ENCODE peak calls at places on chromosome 17, in ten cellular contexts. One of them, this sample, is unnamed.

GRCh38 chr17:49361129-49361901 is 735 bp downstream of the ZNF652 start:
- DNase-seq in ascending aorta: no peak
- DNase-seq in heart left ventricle: peak
- DNase-seq in brain microvascular endothelial cell: no peak
- DNase-seq in AG10803: no peak
- DNase-seq in Panc1: no peak
- DNase-seq in fibroblast of the aortic adventitia: peak
- DNase-seq in breast epithelium: peak
- DNase-seq in GM23338: peak
- DNase-seq in astrocyte of the cerebellum: no peak
- DNase-seq in this sample: peak

GRCh38 chr17:54968954-54969400 is 412 bp downstream of the STXBP4 start:
- DNase-seq in Panc1: no peak
- DNase-seq in heart left ventricle: no peak
- DNase-seq in GM23338: no peak
- DNase-seq in AG10803: peak
- DNase-seq in brain microvascular endothelial cell: peak
- DNase-seq in ascending aorta: no peak
- DNase-seq in astrocyte of the cerebellum: no peak
- DNase-seq in breast epithelium: peak
- DNase-seq in fibroblast of the aortic adventitia: peak
- DNase-seq in this sample: peak

GRCh38 chr17:8680850-8681174 is 50.3 kb upstream of the MYH10 start:
- DNase-seq in astrocyte of the cerebellum: no peak
- DNase-seq in AG10803: no peak
- DNase-seq in heart left ventricle: no peak
- DNase-seq in breast epithelium: no peak
- DNase-seq in ascending aorta: no peak
- DNase-seq in fibroblast of the aortic adventitia: no peak
- DNase-seq in GM23338: no peak
- DNase-seq in Panc1: no peak
- DNase-seq in brain microvascular endothelial cell: no peak
- DNase-seq in this sample: no peak

GRCh38 chr17:72249441-72249840 is 128.6 kb downstream of the SOX9 start:
- DNase-seq in GM23338: no peak
- DNase-seq in brain microvascular endothelial cell: no peak
- DNase-seq in AG10803: no peak
- DNase-seq in heart left ventricle: no peak
- DNase-seq in breast epithelium: no peak
- DNase-seq in fibroblast of the aortic adventitia: no peak
- DNase-seq in ascending aorta: no peak
- DNase-seq in astrocyte of the cerebellum: no peak
- DNase-seq in Panc1: no peak
- DNase-seq in this sample: no peak

GRCh38 chr17:74697477-74697876 is 15.2 kb downstream of the CD300LF start:
- DNase-seq in astrocyte of the cerebellum: no peak
- DNase-seq in fibroblast of the aortic adventitia: no peak
- DNase-seq in Panc1: no peak
- DNase-seq in AG10803: no peak
- DNase-seq in brain microvascular endothelial cell: no peak
- DNase-seq in heart left ventricle: no peak
- DNase-seq in breast epithelium: no peak
- DNase-seq in GM23338: no peak
- DNase-seq in ascending aorta: no peak
- DNase-seq in this sample: no peak

GRCh38 chr17:42531455-42532354 is 4.3 kb upstream of the NAGLU start:
- DNase-seq in heart left ventricle: peak
- DNase-seq in Panc1: no peak
- DNase-seq in fibroblast of the aortic adventitia: peak
- DNase-seq in brain microvascular endothelial cell: no peak
- DNase-seq in AG10803: peak
- DNase-seq in astrocyte of the cerebellum: no peak
- DNase-seq in ascending aorta: no peak
- DNase-seq in GM23338: peak
- DNase-seq in breast epithelium: no peak
- DNase-seq in this sample: no peak

GRCh38 chr17:30323262-30323894 is 10.5 kb downstream of the TMIGD1 start:
- DNase-seq in brain microvascular endothelial cell: no peak
- DNase-seq in breast epithelium: no peak
- DNase-seq in Panc1: no peak
- DNase-seq in fibroblast of the aortic adventitia: no peak
- DNase-seq in AG10803: no peak
- DNase-seq in ascending aorta: no peak
- DNase-seq in heart left ventricle: no peak
- DNase-seq in astrocyte of the cerebellum: peak
- DNase-seq in GM23338: no peak
- DNase-seq in this sample: no peak

GRCh38 chr17:51921500-51921899 is 237.0 kb downstream of the CA10 start:
- DNase-seq in fibroblast of the aortic adventitia: no peak
- DNase-seq in astrocyte of the cerebellum: no peak
- DNase-seq in Panc1: no peak
- DNase-seq in GM23338: peak
- DNase-seq in heart left ventricle: no peak
- DNase-seq in ascending aorta: no peak
- DNase-seq in brain microvascular endothelial cell: no peak
- DNase-seq in AG10803: no peak
- DNase-seq in breast epithelium: no peak
- DNase-seq in this sample: no peak

GRCh38 chr17:16178836-16179235 is 36.5 kb downstream of the NCOR1 start:
- DNase-seq in GM23338: no peak
- DNase-seq in brain microvascular endothelial cell: peak
- DNase-seq in ascending aorta: no peak
- DNase-seq in fibroblast of the aortic adventitia: no peak
- DNase-seq in Panc1: no peak
- DNase-seq in AG10803: no peak
- DNase-seq in heart left ventricle: no peak
- DNase-seq in astrocyte of the cerebellum: no peak
- DNase-seq in breast epithelium: no peak
- DNase-seq in this sample: no peak

GRCh38 chr17:33924105-33924504 is 331.0 kb upstream of the CCL2 start:
- DNase-seq in AG10803: no peak
- DNase-seq in brain microvascular endothelial cell: no peak
- DNase-seq in heart left ventricle: no peak
- DNase-seq in ascending aorta: no peak
- DNase-seq in GM23338: no peak
- DNase-seq in Panc1: no peak
- DNase-seq in fibroblast of the aortic adventitia: no peak
- DNase-seq in breast epithelium: no peak
- DNase-seq in astrocyte of the cerebellum: no peak
- DNase-seq in this sample: no peak

GRCh38 chr17:55607736-55608341 is 96.6 kb upstream of the SMIM36 start:
- DNase-seq in AG10803: no peak
- DNase-seq in brain microvascular endothelial cell: no peak
- DNase-seq in GM23338: no peak
- DNase-seq in astrocyte of the cerebellum: peak
- DNase-seq in fibroblast of the aortic adventitia: peak
- DNase-seq in heart left ventricle: no peak
- DNase-seq in ascending aorta: no peak
- DNase-seq in Panc1: no peak
- DNase-seq in breast epithelium: peak
- DNase-seq in this sample: no peak

GRCh38 chr17:71392715-71393567 is 727.9 kb upstream of the SOX9 start:
- DNase-seq in fibroblast of the aortic adventitia: peak
- DNase-seq in ascending aorta: no peak
- DNase-seq in astrocyte of the cerebellum: peak
- DNase-seq in GM23338: no peak
- DNase-seq in brain microvascular endothelial cell: no peak
- DNase-seq in Panc1: no peak
- DNase-seq in breast epithelium: no peak
- DNase-seq in AG10803: peak
- DNase-seq in heart left ventricle: no peak
- DNase-seq in this sample: no peak

DNA sequence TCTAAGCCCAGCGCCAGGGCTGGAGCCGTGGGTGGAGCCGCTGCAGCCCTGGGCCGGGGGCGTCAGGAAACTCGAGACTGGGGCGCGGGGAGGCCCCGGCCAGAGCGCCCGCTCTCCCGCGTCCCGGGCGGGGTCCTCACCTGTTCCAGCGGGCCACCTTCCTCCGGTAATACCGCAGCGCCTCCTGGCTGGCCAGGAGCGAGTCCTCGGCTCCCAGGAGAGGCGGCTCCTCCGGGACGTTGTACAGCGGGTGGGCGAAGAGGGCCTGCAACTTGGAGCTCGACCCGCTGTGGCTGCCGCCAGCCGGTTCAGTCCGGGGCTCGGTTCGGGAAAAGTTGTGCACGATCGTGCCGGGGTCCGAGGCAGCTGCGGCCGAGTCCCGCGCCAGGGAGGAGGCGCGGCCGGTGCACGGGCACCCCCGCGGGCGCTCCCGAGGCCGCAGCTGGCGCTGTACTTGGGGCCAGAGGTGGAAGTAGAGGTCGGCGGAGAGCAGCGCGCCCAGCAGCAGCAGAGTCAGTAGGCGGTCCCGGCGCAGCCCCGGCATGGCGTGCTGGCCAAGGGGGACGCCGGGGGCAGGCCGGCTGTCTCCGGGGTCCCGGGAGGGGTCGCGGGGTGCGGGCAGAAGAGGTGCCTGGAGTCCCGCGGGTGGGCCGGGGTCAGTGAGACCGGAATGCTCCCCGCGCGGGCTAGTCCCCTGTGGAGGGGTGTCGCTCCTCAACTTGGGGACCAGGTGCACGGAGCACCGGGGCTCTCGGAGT is 865 bp downstream of the FAM20A start:
- DNase-seq in astrocyte of the cerebellum: no peak
- DNase-seq in Panc1: no peak
- DNase-seq in ascending aorta: no peak
- DNase-seq in AG10803: no peak
- DNase-seq in heart left ventricle: peak
- DNase-seq in GM23338: peak
- DNase-seq in breast epithelium: no peak
- DNase-seq in brain microvascular endothelial cell: no peak
- DNase-seq in fibroblast of the aortic adventitia: no peak
- DNase-seq in this sample: no peak
- TF ChIP-seq CTCF in astrocyte of the cerebellum: no peak
- TF ChIP-seq CTCF in Panc1: peak
- TF ChIP-seq CTCF in ascending aorta: no peak
- TF ChIP-seq CTCF in AG10803: no peak
- TF ChIP-seq CTCF in heart left ventricle: peak
- TF ChIP-seq CTCF in GM23338: peak
- TF ChIP-seq CTCF in breast epithelium: no peak
- TF ChIP-seq CTCF in brain microvascular endothelial cell: peak
- TF ChIP-seq CTCF in fibroblast of the aortic adventitia: peak
- TF ChIP-seq CTCF in this sample: no peak

GRCh38 chr17:7440823-7441174 is 1.5 kb downstream of the FGF11 start:
- DNase-seq in fibroblast of the aortic adventitia: peak
- DNase-seq in GM23338: peak
- DNase-seq in ascending aorta: no peak
- DNase-seq in breast epithelium: no peak
- DNase-seq in brain microvascular endothelial cell: no peak
- DNase-seq in astrocyte of the cerebellum: no peak
- DNase-seq in heart left ventricle: peak
- DNase-seq in AG10803: no peak
- DNase-seq in Panc1: no peak
- DNase-seq in this sample: no peak
- H3K4me3 ChIP-seq in fibroblast of the aortic adventitia: no peak
- H3K4me3 ChIP-seq in GM23338: peak
- H3K4me3 ChIP-seq in ascending aorta: peak
- H3K4me3 ChIP-seq in breast epithelium: peak
- H3K4me3 ChIP-seq in brain microvascular endothelial cell: peak
- H3K4me3 ChIP-seq in astrocyte of the cerebellum: peak
- H3K4me3 ChIP-seq in heart left ventricle: no peak
- H3K4me3 ChIP-seq in AG10803: no peak
- H3K4me3 ChIP-seq in Panc1: peak
- H3K4me3 ChIP-seq in this sample: peak

GRCh38 chr17:9905902-9906301 is 831 bp upstream of the RCVRN start:
- DNase-seq in AG10803: peak
- DNase-seq in brain microvascular endothelial cell: no peak
- DNase-seq in fibroblast of the aortic adventitia: no peak
- DNase-seq in astrocyte of the cerebellum: no peak
- DNase-seq in GM23338: peak
- DNase-seq in heart left ventricle: peak
- DNase-seq in Panc1: no peak
- DNase-seq in breast epithelium: no peak
- DNase-seq in ascending aorta: no peak
- DNase-seq in this sample: no peak
- TF ChIP-seq CTCF in AG10803: peak
- TF ChIP-seq CTCF in brain microvascular endothelial cell: peak
- TF ChIP-seq CTCF in fibroblast of the aortic adventitia: peak
- TF ChIP-seq CTCF in astrocyte of the cerebellum: peak
- TF ChIP-seq CTCF in GM23338: peak
- TF ChIP-seq CTCF in heart left ventricle: peak
- TF ChIP-seq CTCF in Panc1: peak
- TF ChIP-seq CTCF in breast epithelium: peak
- TF ChIP-seq CTCF in ascending aorta: peak
- TF ChIP-seq CTCF in this sample: peak

GRCh38 chr17:76521262-76521661 is 16.2 kb downstream of the CYGB start:
- DNase-seq in brain microvascular endothelial cell: no peak
- DNase-seq in GM23338: no peak
- DNase-seq in astrocyte of the cerebellum: no peak
- DNase-seq in breast epithelium: no peak
- DNase-seq in AG10803: no peak
- DNase-seq in ascending aorta: no peak
- DNase-seq in Panc1: no peak
- DNase-seq in fibroblast of the aortic adventitia: no peak
- DNase-seq in heart left ventricle: no peak
- DNase-seq in this sample: no peak
- H3K4me3 ChIP-seq in brain microvascular endothelial cell: no peak
- H3K4me3 ChIP-seq in GM23338: no peak
- H3K4me3 ChIP-seq in astrocyte of the cerebellum: no peak
- H3K4me3 ChIP-seq in breast epithelium: no peak
- H3K4me3 ChIP-seq in AG10803: no peak
- H3K4me3 ChIP-seq in ascending aorta: no peak
- H3K4me3 ChIP-seq in Panc1: no peak
- H3K4me3 ChIP-seq in fibroblast of the aortic adventitia: no peak
- H3K4me3 ChIP-seq in heart left ventricle: no peak
- H3K4me3 ChIP-seq in this sample: no peak